ENCODE peak calls at places on chromosome 7, in five cellular contexts. Z is HCT116, L is GM12878, Q is HepG2, B is K562. F is an unnamed sample.

GRCh38 chr7:149729586-149729982 is 43.8 kb downstream of the ZNF467 start:
- DNase-seq in B (no peak), Q (no peak), Z (no peak), L (no peak), F (no peak)

GRCh38 chr7:132255084-132255483 is 321.2 kb downstream of the PLXNA4 start:
- DNase-seq in B (no peak), Q (no peak), Z (no peak), L (no peak), F (no peak)

GRCh38 chr7:147982307-147982706 is 608.3 kb upstream of the C7orf33 start:
- DNase-seq in L (no peak), B (no peak), Z (no peak), Q (no peak), F (no peak)

GRCh38 chr7:7913506-7913905 is 55.1 kb upstream of the GLCCI1 start:
- DNase-seq in Q (peak), B (no peak), Z (no peak), L (no peak), F (peak)

GRCh38 chr7:157370761-157371160 is 34.0 kb downstream of the DNAJB6 start:
- DNase-seq in B (no peak), Z (no peak), L (no peak), Q (no peak), F (no peak)

GRCh38 chr7:146736446-146737190 is 620.0 kb downstream of the CNTNAP2 start:
- DNase-seq in Q (no peak), B (no peak), L (no peak), Z (no peak), F (no peak)

GRCh38 chr7:41930538-41931262 is 227.8 kb upstream of the INHBA start:
- DNase-seq in B (no peak), L (no peak), Q (no peak), Z (no peak), F (no peak)

GRCh38 chr7:148720472-148720871 is 21.8 kb downstream of the CUL1 start:
- DNase-seq in Q (no peak), L (no peak), B (no peak), Z (no peak), F (no peak)

GRCh38 chr7:42272793-42273665 is 36.0 kb upstream of the GLI3 start:
- DNase-seq in Q (no peak), L (no peak), Z (no peak), B (no peak), F (no peak)

GRCh38 chr7:31055501-31055900 is 3.4 kb downstream of the ADCYAP1R1 start:
- DNase-seq in L (no peak), Z (no peak), B (no peak), Q (no peak), F (no peak)

GRCh38 chr7:128421384-128421783 is 11.6 kb upstream of the IMPDH1 start:
- DNase-seq in Q (no peak), L (no peak), Z (no peak), B (no peak), F (no peak)

GRCh38 chr7:74480861-74481417 is 27.2 kb downstream of the GTF2IRD1 start:
- DNase-seq in L (no peak), B (no peak), Q (no peak), Z (no peak), F (no peak)

GRCh38 chr7:28841766-28842165 is 116.4 kb downstream of the TRIL start:
- DNase-seq in Q (no peak), B (no peak), Z (no peak), L (no peak), F (no peak)

GRCh38 chr7:127322832-127323231 is 69.7 kb downstream of the ZNF800 start:
- DNase-seq in L (no peak), Q (no peak), B (no peak), Z (no peak), F (no peak)

GRCh38 chr7:139065323-139065722 is 29.5 kb upstream of the ZC3HAV1L start:
- DNase-seq in Z (no peak), Q (no peak), B (no peak), L (no peak), F (no peak)

GRCh38 chr7:157664866-157665633 is 328.2 kb downstream of the DNAJB6 start:
- DNase-seq in B (no peak), L (no peak), Q (no peak), Z (peak), F (no peak)

GRCh38 chr7:76089865-76090495 is 42.1 kb downstream of the MDH2 start:
- DNase-seq in L (peak), Q (no peak), B (no peak), Z (no peak), F (peak)

GRCh38 chr7:48781783-48782182 is 142.6 kb upstream of the CDC14C start:
- DNase-seq in L (no peak), B (no peak), Q (no peak), Z (no peak), F (no peak)

GRCh38 chr7:35241884-35242283 is 12.0 kb downstream of the TBX20 start:
- DNase-seq in L (no peak), Q (no peak), B (no peak), Z (no peak), F (peak)

GRCh38 chr7:105454058-105454739 is 65.5 kb upstream of the SRPK2 start:
- DNase-seq in B (no peak), L (no peak), Z (no peak), Q (no peak), F (peak)

GRCh38 chr7:157766098-157766497 is 429.3 kb downstream of the DNAJB6 start:
- DNase-seq in L (no peak), B (no peak), Q (no peak), Z (no peak), F (no peak)

GRCh38 chr7:133695976-133696531 is 431.1 kb upstream of the LRGUK start:
- DNase-seq in L (peak), B (no peak), Z (no peak), Q (no peak), F (no peak)

GRCh38 chr7:150430465-150431085 is 19.9 kb upstream of the GIMAP8 start:
- DNase-seq in Q (no peak), B (no peak), L (no peak), Z (no peak), F (no peak)

GRCh38 chr7:154646126-154647013 is 356.6 kb downstream of the PAXIP1 start:
- DNase-seq in Q (no peak), L (no peak), B (peak), Z (no peak), F (no peak)

GRCh38 chr7:75963383-75963995 is 30.9 kb downstream of the TMEM120A start:
- DNase-seq in Q (no peak), Z (no peak), L (no peak), B (no peak), F (no peak)

GRCh38 chr7:45683556-45684148 is 109.5 kb downstream of the ADCY1 start:
- DNase-seq in Q (no peak), B (no peak), L (no peak), Z (no peak), F (no peak)

GRCh38 chr7:87316846-87317545 is 28.5 kb upstream of the CROT start:
- DNase-seq in Z (no peak), B (no peak), L (no peak), Q (peak), F (peak)

GRCh38 chr7:120089968-120090367 is 183.0 kb upstream of the KCND2 start:
- DNase-seq in B (no peak), Z (peak), Q (peak), L (no peak), F (peak)

GRCh38 chr7:129053938-129054437 is 923 bp downstream of the TNPO3 start:
- DNase-seq in Z (no peak), Q (no peak), L (no peak), B (no peak), F (no peak)

GRCh38 chr7:99740573-99741437 is 5.8 kb upstream of the CYP3A7 start:
- DNase-seq in Q (peak), B (no peak), L (no peak), Z (no peak), F (no peak)

GRCh38 chr7:96097802-96098201 is 224.1 kb downstream of the SLC25A13 start:
- DNase-seq in B (no peak), L (no peak), Z (no peak), Q (no peak), F (no peak)

GRCh38 chr7:150788474-150789269 is 11.5 kb downstream of the TMEM176B start:
- DNase-seq in Z (no peak), B (no peak), Q (no peak), L (no peak), F (no peak)

GRCh38 chr7:123715198-123715597 is 33.6 kb downstream of the WASL start:
- DNase-seq in B (no peak), Q (peak), L (no peak), Z (no peak), F (no peak)

GRCh38 chr7:150388709-150389531 is 9.8 kb downstream of the ZNF775 start:
- DNase-seq in Z (no peak), Q (peak), L (no peak), B (no peak), F (no peak)

GRCh38 chr7:387132-388022 is 97.4 kb downstream of the FOXL3 start:
- DNase-seq in L (no peak), Z (no peak), B (no peak), Q (no peak), F (no peak)

GRCh38 chr7:27172388-27172774 is 1.7 kb downstream of the HOXA10 start:
- DNase-seq in B (no peak), Z (no peak), Q (no peak), L (no peak), F (no peak)

GRCh38 chr7:78018541-78019456 is 220.2 kb downstream of the PHTF2 start:
- DNase-seq in B (no peak), L (no peak), Z (no peak), Q (no peak), F (peak)

GRCh38 chr7:76065016-76065612 is 17.2 kb downstream of the MDH2 start:
- DNase-seq in Q (no peak), B (no peak), L (no peak), Z (no peak), F (no peak)

GRCh38 chr7:93016085-93016471 is 101.7 kb downstream of the SAMD9 start:
- DNase-seq in B (no peak), Z (no peak), Q (no peak), L (no peak), F (no peak)
- TF ChIP-seq JUND in B (no peak), Z (no peak), Q (no peak), L (no peak), F (no peak)

GRCh38 chr7:43937444-43937843 is 11.2 kb downstream of the UBE2D4 start:
- DNase-seq in B (no peak), Q (no peak), L (no peak), Z (no peak), F (no peak)

GRCh38 chr7:43929529-43930457 is 3.6 kb downstream of the UBE2D4 start:
- DNase-seq in Q (no peak), L (no peak), B (no peak), Z (no peak), F (no peak)

GRCh38 chr7:43938892-43939482 is 12.8 kb downstream of the UBE2D4 start:
- DNase-seq in Z (no peak), B (no peak), Q (no peak), L (no peak), F (peak)

DNA sequence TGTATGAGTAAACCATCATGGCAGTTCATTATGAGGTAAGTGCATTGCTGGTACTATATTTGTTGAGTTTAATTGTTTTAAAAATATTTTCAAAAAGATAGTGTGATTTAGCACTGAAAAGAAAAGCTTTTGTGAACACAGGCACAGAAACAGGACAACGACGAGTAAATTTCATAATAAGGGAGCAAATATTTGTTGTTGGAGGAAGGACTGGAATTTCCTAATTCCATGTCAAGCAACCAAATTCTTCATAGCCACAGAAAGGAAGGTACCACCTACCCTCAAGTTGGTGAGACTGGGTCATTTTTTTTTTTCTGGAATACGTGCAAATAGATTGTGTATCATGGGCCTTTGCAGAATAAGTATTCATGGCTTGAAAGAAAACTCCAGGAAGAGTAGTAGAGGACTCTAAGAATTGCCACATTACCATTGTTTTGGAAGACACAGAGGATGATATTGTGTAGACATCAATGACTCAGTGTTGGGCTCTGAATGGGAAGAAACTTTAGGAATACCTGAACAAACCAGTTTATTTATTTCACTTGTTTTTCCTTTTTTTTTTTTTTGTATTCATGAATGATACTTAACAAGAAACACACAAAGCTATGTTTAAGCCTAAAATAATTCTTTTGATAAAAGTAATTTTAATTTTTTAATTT is 7.8 kb downstream of the UBE2D4 start:
- DNase-seq in Q (no peak), B (no peak), Z (no peak), L (no peak), F (no peak)
- TF ChIP-seq JUND in Q (no peak), B (no peak), Z (no peak), L (no peak), F (no peak)

GRCh38 chr7:5591547-5591899 is 167.9 kb upstream of the TNRC18 start:
- DNase-seq in Q (peak), L (no peak), B (peak), Z (no peak), F (peak)
- TF ChIP-seq JUND in Q (no peak), L (no peak), B (no peak), Z (no peak), F (no peak)

GRCh38 chr7:81236560-81236959 is 317.7 kb upstream of the SEMA3C start:
- DNase-seq in Q (no peak), B (no peak), Z (no peak), L (no peak), F (no peak)
- TF ChIP-seq JUND in Q (no peak), B (no peak), Z (no peak), L (no peak), F (no peak)

GRCh38 chr7:143924851-143925250 is 10.2 kb upstream of the OR2F2 start:
- DNase-seq in Q (no peak), Z (no peak), B (no peak), L (no peak), F (no peak)
- TF ChIP-seq JUND in Q (no peak), Z (no peak), B (no peak), L (no peak), F (no peak)

GRCh38 chr7:43785425-43785824 is 26.9 kb downstream of the BLVRA start:
- DNase-seq in L (no peak), Q (no peak), Z (no peak), B (no peak), F (no peak)
- TF ChIP-seq JUND in L (no peak), Q (no peak), Z (peak), B (no peak), F (no peak)

DNA sequence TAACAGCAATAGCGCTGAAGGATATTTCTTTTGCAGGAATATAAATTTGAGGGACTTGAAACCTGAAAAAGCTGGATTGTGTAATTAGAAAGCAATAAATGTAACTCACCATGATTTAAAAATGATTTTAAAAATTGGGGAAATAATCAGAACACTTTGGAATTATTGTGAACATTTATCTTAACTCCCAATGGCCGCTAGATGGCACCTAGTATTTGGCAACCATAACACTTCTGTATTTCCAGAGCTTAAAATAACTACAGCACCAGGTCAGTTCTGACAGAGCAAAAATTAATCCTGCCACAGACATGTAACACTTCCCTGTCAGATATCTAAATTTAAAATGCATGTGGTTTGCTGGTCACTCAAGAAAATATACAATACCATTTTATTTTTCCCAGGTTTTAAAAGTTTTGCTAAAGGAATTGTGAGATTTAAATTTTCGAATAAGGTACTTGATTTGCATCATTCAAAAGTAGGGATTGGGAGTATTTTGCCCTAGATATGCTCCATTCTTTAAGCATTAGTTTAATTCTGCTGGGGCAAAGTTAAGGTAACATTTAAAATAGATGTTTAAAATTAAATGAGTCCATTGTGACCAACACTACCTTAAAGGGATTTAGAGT is 144.5 kb downstream of the PPP1R3A start:
- DNase-seq in Z (peak), B (no peak), Q (peak), L (no peak), F (peak)
- TF ChIP-seq JUND in Z (no peak), B (no peak), Q (no peak), L (no peak), F (no peak)

DNA sequence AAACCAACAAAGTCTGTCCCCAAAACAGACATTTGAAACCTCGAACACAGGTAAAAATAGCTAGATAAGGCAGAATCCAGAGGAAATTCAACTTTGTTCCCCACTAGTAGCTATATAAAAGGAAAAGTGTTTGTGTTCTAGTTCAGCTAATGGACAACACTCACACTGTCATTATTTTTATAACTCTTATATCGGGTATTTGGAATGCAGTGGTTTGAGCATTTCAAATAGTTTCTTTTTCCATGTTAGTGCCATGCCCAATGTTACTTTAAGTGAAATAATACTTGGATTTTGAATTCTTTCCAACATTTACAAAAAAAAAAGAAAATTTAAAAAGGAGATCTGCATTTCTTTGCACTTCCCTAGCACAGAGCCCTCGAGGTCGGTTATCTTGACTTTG is 213.6 kb downstream of the DOCK4 start:
- DNase-seq in B (no peak), Q (no peak), Z (no peak), L (no peak), F (no peak)
- TF ChIP-seq JUND in B (no peak), Q (no peak), Z (no peak), L (no peak), F (no peak)

GRCh38 chr7:12674861-12675260 is 12.6 kb upstream of the ARL4A start:
- DNase-seq in Z (no peak), Q (peak), L (no peak), B (peak), F (peak)
- TF ChIP-seq JUND in Z (no peak), Q (no peak), L (no peak), B (no peak), F (no peak)

F was measured in T47D.